ENCODE peak calls at places on chromosome 14, in eight cellular contexts. E, N, G, W, Q, H, A and U are unnamed samples.

GRCh38 chr14:49875640-49876198 is 17.2 kb upstream of the ARF6 start:
- DNase-seq in N (no peak), A (no peak), E (no peak), W (no peak), H (no peak), Q (no peak), G (no peak), U (no peak)

GRCh38 chr14:104316121-104316722 is 177.8 kb downstream of the KIF26A start:
- DNase-seq in E (no peak), G (no peak), H (no peak), W (no peak), A (no peak), N (no peak), Q (no peak), U (no peak)

GRCh38 chr14:99630202-99630601 is 14.7 kb upstream of the HHIPL1 start:
- DNase-seq in A (no peak), E (no peak), Q (no peak), G (no peak), H (no peak), W (no peak), N (no peak), U (no peak)

GRCh38 chr14:95482967-95483842 is 33.2 kb downstream of the SYNE3 start:
- DNase-seq in H (no peak), E (no peak), A (peak; percentile 97), W (no peak), N (peak; percentile 71), Q (no peak), G (no peak), U (no peak)

GRCh38 chr14:54901380-54902142 is 1.1 kb downstream of the GCH1 start:
- DNase-seq in H (no peak), W (no peak), G (no peak), E (no peak), N (peak; percentile 15), A (no peak), Q (peak; percentile 22), U (peak; percentile 54)

GRCh38 chr14:103727313-103728000 is 11.8 kb downstream of the ZFYVE21 start:
- DNase-seq in E (no peak), N (no peak), W (no peak), Q (no peak), G (no peak), A (no peak), H (no peak), U (no peak)

GRCh38 chr14:69135133-69135532 is 17.8 kb downstream of the DCAF5 start:
- DNase-seq in G (no peak), H (no peak), A (no peak), W (no peak), E (no peak), N (no peak), Q (no peak), U (peak; percentile 45)

GRCh38 chr14:58884442-58884841 is 246.7 kb downstream of the DACT1 start:
- DNase-seq in A (no peak), E (no peak), H (no peak), G (no peak), N (no peak), W (no peak), Q (no peak), U (peak; percentile 11)

GRCh38 chr14:43795600-43796228 is 711.4 kb downstream of the FSCB start:
- DNase-seq in A (peak; percentile 46), Q (no peak), G (no peak), N (no peak), W (no peak), H (no peak), E (no peak), U (peak; percentile 46)

GRCh38 chr14:26761532-26761931 is 163.7 kb upstream of the NOVA1 start:
- DNase-seq in G (no peak), N (no peak), Q (no peak), E (no peak), W (no peak), H (no peak), A (no peak), U (no peak)

GRCh38 chr14:101219896-101220703 is 316.6 kb upstream of the RTL1 start:
- DNase-seq in H (no peak), A (no peak), E (no peak), W (no peak), G (no peak), N (no peak), Q (no peak), U (no peak)

GRCh38 chr14:40445020-40445419 is 1012.8 kb upstream of the FBXO33 start:
- DNase-seq in W (no peak), Q (no peak), E (no peak), G (no peak), H (no peak), A (no peak), N (no peak), U (no peak)

GRCh38 chr14:20476795-20477194 is 7.6 kb downstream of the PNP start:
- DNase-seq in A (no peak), N (no peak), G (no peak), E (no peak), W (no peak), Q (no peak), H (no peak), U (no peak)

GRCh38 chr14:60646202-60646886 is 2.9 kb downstream of the SIX1 start:
- DNase-seq in E (no peak), G (no peak), N (no peak), Q (no peak), W (no peak), A (peak; percentile 56), H (no peak), U (peak; percentile 99)

GRCh38 chr14:38883127-38883526 is 219.9 kb downstream of the SEC23A start:
- DNase-seq in N (no peak), E (no peak), W (no peak), H (no peak), Q (no peak), A (no peak), G (no peak), U (no peak)

GRCh38 chr14:74909501-74909900 is 13.6 kb downstream of the RPS6KL1 start:
- DNase-seq in W (no peak), E (no peak), G (no peak), A (no peak), Q (no peak), N (no peak), H (no peak), U (no peak)

GRCh38 chr14:104387000-104387384 is 192.6 kb upstream of the C14orf180 start:
- DNase-seq in E (no peak), G (no peak), H (no peak), Q (no peak), N (no peak), A (no peak), W (no peak), U (peak; percentile 77)

GRCh38 chr14:104267895-104268294 is 129.5 kb downstream of the KIF26A start:
- DNase-seq in N (no peak), E (no peak), W (no peak), H (no peak), Q (no peak), A (no peak), G (no peak), U (no peak)

GRCh38 chr14:76918751-76919421 is 92.7 kb downstream of the LRRC74A start:
- DNase-seq in G (peak; percentile 60), H (peak; percentile 83), A (peak; percentile 99), Q (no peak), W (no peak), N (peak; percentile 95), E (no peak), U (peak; percentile 91)

GRCh38 chr14:32702571-32702970 is 236.1 kb upstream of the NPAS3 start:
- DNase-seq in G (no peak), E (peak; percentile 1), H (peak; percentile 61), Q (no peak), A (no peak), N (no peak), W (peak; percentile 48), U (no peak)

GRCh38 chr14:101118746-101119610 is 215.5 kb upstream of the RTL1 start:
- DNase-seq in A (no peak), Q (no peak), E (no peak), N (no peak), W (no peak), G (no peak), H (no peak), U (no peak)

GRCh38 chr14:64213079-64213478 is 81.1 kb downstream of the ESR2 start:
- DNase-seq in H (no peak), G (no peak), W (no peak), E (no peak), N (no peak), Q (no peak), A (no peak), U (no peak)

GRCh38 chr14:63664143-63664460 is 22.4 kb upstream of the WDR89 start:
- DNase-seq in E (no peak), H (no peak), Q (no peak), W (no peak), A (no peak), N (no peak), G (no peak), U (no peak)

GRCh38 chr14:73773441-73774243 is 59.5 kb upstream of the PNMA1 start:
- DNase-seq in Q (no peak), H (no peak), N (no peak), A (no peak), W (no peak), E (no peak), G (no peak), U (no peak)

GRCh38 chr14:101457177-101457935 is 103.9 kb upstream of the DIO3 start:
- DNase-seq in Q (no peak), E (no peak), H (no peak), G (no peak), N (no peak), W (no peak), A (no peak), U (no peak)

GRCh38 chr14:104972301-104973211 is 5.6 kb downstream of the AHNAK2 start:
- DNase-seq in H (no peak), Q (no peak), G (no peak), E (no peak), W (no peak), A (peak; percentile 57), N (peak; percentile 79), U (peak; percentile 73)

GRCh38 chr14:60981626-60982455 is 796 bp downstream of the SLC38A6 start:
- DNase-seq in G (no peak), A (peak; percentile 85), H (no peak), N (peak; percentile 37), Q (no peak), W (no peak), E (no peak), U (no peak)

GRCh38 chr14:81406863-81407262 is 6.7 kb upstream of the STON2 start:
- DNase-seq in N (no peak), A (peak; percentile 69), W (no peak), H (no peak), G (no peak), E (no peak), Q (no peak), U (no peak)

GRCh38 chr14:61466249-61466904 is 145.0 kb downstream of the PRKCH start:
- DNase-seq in W (no peak), A (peak; percentile 99), G (no peak), Q (no peak), H (no peak), E (no peak), N (peak; percentile 52), U (no peak)

GRCh38 chr14:51448831-51449665 is 202.7 kb upstream of the FRMD6 start:
- DNase-seq in G (no peak), E (no peak), Q (no peak), H (no peak), N (no peak), A (peak; percentile 76), W (no peak), U (peak; percentile 63)

GRCh38 chr14:21768116-21768874 is 94.7 kb upstream of the OR4E1 start:
- DNase-seq in H (no peak), Q (no peak), G (no peak), A (no peak), N (peak; percentile 7), W (peak; percentile 79), E (no peak), U (peak; percentile 64)